ENCODE peak calls at places on chromosomes 4 and X, in five cellular contexts. C, Z, M, A and N are unnamed samples.

GRCh38 chrX:48971325-48972213 is at the start of gene KCND1:
- DNase-seq in C (peak; percentile 39), Z (no peak), M (peak; percentile 4), A (no peak), N (peak; percentile 15)

GRCh38 chrX:8726031-8726652 is 5.8 kb downstream of the ANOS1 start:
- DNase-seq in C (peak; percentile 11), Z (no peak), M (no peak), A (no peak), N (no peak)

GRCh38 chr4:41452484-41453225 is 85.3 kb upstream of the LIMCH1 start:
- DNase-seq in C (no peak), Z (no peak), M (no peak), A (no peak), N (no peak)

GRCh38 chrX:49177338-49177833 is 5.7 kb downstream of the PLP2 start:
- DNase-seq in C (no peak), Z (no peak), M (no peak), A (no peak), N (no peak)

GRCh38 chrX:72430405-72430968 is 124.8 kb upstream of the CITED1 start:
- DNase-seq in C (no peak), Z (no peak), M (no peak), A (no peak), N (no peak)

GRCh38 chr4:112036881-112037280 is 108.4 kb upstream of the FAM241A start:
- DNase-seq in C (no peak), Z (no peak), M (no peak), A (no peak), N (no peak)

GRCh38 chr4:48792348-48793006 is 12.4 kb upstream of the FRYL start:
- DNase-seq in C (no peak), Z (no peak), M (no peak), A (no peak), N (no peak)

GRCh38 chr4:184851200-184851541 is 25.4 kb upstream of the ACSL1 start:
- DNase-seq in C (no peak), Z (no peak), M (no peak), A (no peak), N (no peak)

GRCh38 chrX:19725545-19726102 is 161.8 kb downstream of the SH3KBP1 start:
- DNase-seq in C (no peak), Z (peak; percentile 13), M (no peak), A (no peak), N (no peak)

GRCh38 chr4:17704020-17704657 is 77.3 kb downstream of the FAM184B start:
- DNase-seq in C (no peak), Z (no peak), M (no peak), A (no peak), N (no peak)

GRCh38 chr4:6207602-6208001 is 7.3 kb upstream of the JAKMIP1 start:
- DNase-seq in C (no peak), Z (no peak), M (no peak), A (no peak), N (no peak)

GRCh38 chr4:134552063-134552462 is 350.5 kb upstream of the PABPC4L start:
- DNase-seq in C (no peak), Z (no peak), M (no peak), A (no peak), N (no peak)

GRCh38 chr4:184284742-184285141 is 67.1 kb upstream of the ENPP6 start:
- DNase-seq in C (no peak), Z (no peak), M (no peak), A (no peak), N (no peak)

GRCh38 chr4:72857787-72858186 is 211.7 kb downstream of the COX18 start:
- DNase-seq in C (no peak), Z (no peak), M (no peak), A (no peak), N (no peak)

GRCh38 chrX:48497871-48498270 is 10.9 kb upstream of the PORCN start:
- DNase-seq in C (no peak), Z (no peak), M (no peak), A (no peak), N (no peak)

GRCh38 chr4:132114885-132115284 is 1034.2 kb upstream of the PCDH10 start:
- DNase-seq in C (peak; percentile 69), Z (no peak), M (no peak), A (no peak), N (no peak)

GRCh38 chr4:127196656-127197352 is 436.0 kb upstream of the INTU start:
- DNase-seq in C (no peak), Z (no peak), M (no peak), A (no peak), N (peak; percentile 5)

GRCh38 chr4:184727430-184727829 is 6.5 kb downstream of the CENPU start:
- DNase-seq in C (no peak), Z (no peak), M (no peak), A (no peak), N (no peak)

GRCh38 chr4:125062079-125062478 is 252.7 kb upstream of the FAT4 start:
- DNase-seq in C (no peak), Z (no peak), M (no peak), A (no peak), N (no peak)

GRCh38 chrX:6505960-6506359 is 29.0 kb downstream of the VCX3A start:
- DNase-seq in C (no peak), Z (no peak), M (no peak), A (no peak), N (no peak)

GRCh38 chr4:52374847-52375246 is 284.3 kb downstream of the USP46 start:
- DNase-seq in C (no peak), Z (no peak), M (no peak), A (no peak), N (no peak)

GRCh38 chrX:107602694-107603239 is 25.5 kb upstream of the PRPS1 start:
- DNase-seq in C (no peak), Z (no peak), M (no peak), A (no peak), N (no peak)

GRCh38 chr4:127165971-127166370 is 466.8 kb upstream of the INTU start:
- DNase-seq in C (no peak), Z (no peak), M (no peak), A (no peak), N (no peak)

GRCh38 chrX:153771686-153772607 is 7.9 kb downstream of the PLXNB3 start:
- DNase-seq in C (no peak), Z (no peak), M (no peak), A (no peak), N (no peak)